ENCODE peak calls at places on chromosome 21, in four cellular contexts. N is PC-3, Z is SK-N-SH, U is HCT116. Q is an unnamed sample.

GRCh38 chr21:32329331-32329730 is 30.7 kb downstream of the MRAP start:
- DNase-seq in N (no peak), Z (no peak), U (no peak), Q (no peak)

GRCh38 chr21:17269760-17270159 is 243.1 kb upstream of the CXADR start:
- DNase-seq in N (no peak), Z (no peak), U (no peak), Q (no peak)

GRCh38 chr21:39097335-39097861 is 85.9 kb downstream of the PSMG1 start:
- DNase-seq in N (no peak), Z (peak; percentile 47), U (no peak), Q (no peak)

GRCh38 chr21:32340863-32341848 is 42.5 kb downstream of the MRAP start:
- DNase-seq in N (no peak), Z (no peak), U (no peak), Q (no peak)

GRCh38 chr21:29585462-29585861 is 286.7 kb downstream of the BACH1 start:
- DNase-seq in N (no peak), Z (no peak), U (no peak), Q (no peak)

GRCh38 chr21:32544697-32545096 is 40.6 kb downstream of the TCP10L start:
- DNase-seq in N (no peak), Z (no peak), U (no peak), Q (no peak)

GRCh38 chr21:32238063-32238462 is 40.8 kb downstream of the MIS18A start:
- DNase-seq in N (no peak), Z (no peak), U (no peak), Q (no peak)

GRCh38 chr21:29638138-29638537 is 301.7 kb downstream of the GRIK1 start:
- DNase-seq in N (no peak), Z (no peak), U (no peak), Q (no peak)

GRCh38 chr21:41168391-41169257 is 664 bp downstream of the BACE2 start:
- DNase-seq in N (peak; percentile 61), Z (peak; percentile 27), U (no peak), Q (peak; percentile 62)

GRCh38 chr21:16169102-16169511 is 439.3 kb downstream of the USP25 start:
- DNase-seq in N (no peak), Z (no peak), U (no peak), Q (no peak)

GRCh38 chr21:40404319-40404906 is 442.5 kb downstream of the DSCAM start:
- DNase-seq in N (no peak), Z (no peak), U (no peak), Q (no peak)

GRCh38 chr21:39121600-39122355 is 61.5 kb downstream of the PSMG1 start:
- DNase-seq in N (peak; percentile 61), Z (no peak), U (no peak), Q (no peak)

DNA sequence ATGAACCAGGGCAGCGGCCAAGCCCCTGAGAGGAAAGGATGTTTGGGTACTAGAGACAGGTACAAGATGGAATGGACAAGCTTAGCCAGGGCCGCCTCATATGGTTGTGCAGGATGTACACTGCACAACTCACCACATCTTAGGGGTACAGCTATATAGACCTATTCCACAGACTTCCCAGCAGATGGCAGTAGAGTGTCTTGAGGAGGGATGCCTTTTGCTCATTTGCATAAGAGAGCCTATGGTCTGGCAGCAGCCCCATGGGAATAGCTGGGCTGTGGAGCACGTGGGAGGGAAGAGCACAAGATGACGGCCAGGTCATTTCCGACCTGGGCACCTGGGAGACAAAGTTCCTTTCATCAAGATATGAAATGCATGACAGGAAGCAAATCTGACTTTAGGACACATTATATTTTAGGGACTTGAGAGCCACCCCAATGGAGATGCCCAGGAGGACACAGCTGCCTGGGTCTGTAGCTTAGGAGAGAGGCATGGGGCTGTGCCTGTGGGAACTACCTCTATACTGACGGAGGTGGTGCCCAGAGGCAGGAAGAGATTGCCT is 215.5 kb downstream of the KCNJ6 start:
- DNase-seq in N (peak; percentile 83), Z (peak; percentile 76), U (peak; percentile 73), Q (peak; percentile 74)
- TF ChIP-seq EZH2phosphoT487 in N (no peak), Z (no peak), U (no peak), Q (no peak)

GRCh38 chr21:25822981-25823380 is 88.2 kb downstream of the GABPA start:
- DNase-seq in N (no peak), Z (no peak), U (no peak), Q (no peak)

GRCh38 chr21:25813917-25814316 is 79.1 kb downstream of the GABPA start:
- DNase-seq in N (no peak), Z (no peak), U (no peak), Q (no peak)

GRCh38 chr21:25818156-25818950 is 83.6 kb downstream of the GABPA start:
- DNase-seq in N (no peak), Z (no peak), U (no peak), Q (peak; percentile 5)
- H3K9ac ChIP-seq in N (no peak overlapping the region), Z (no peak overlapping the region), U (no peak overlapping the region), Q (no peak overlapping the region)

GRCh38 chr21:45643021-45643980 is at the start of gene PCBP3:
- DNase-seq in N (peak; percentile 96), Z (peak; percentile 98), U (peak; percentile 61), Q (peak; percentile 99)

GRCh38 chr21:45642122-45642813 is 1.3 kb upstream of the PCBP3 start:
- DNase-seq in N (no peak), Z (no peak), U (no peak), Q (peak; percentile 66)

GRCh38 chr21:45640888-45641479 is 2.5 kb upstream of the PCBP3 start:
- DNase-seq in N (peak; percentile 33), Z (no peak), U (no peak), Q (peak; percentile 66)

GRCh38 chr21:45641480-45642035 is 2.0 kb upstream of the PCBP3 start:
- DNase-seq in N (no peak), Z (no peak), U (no peak), Q (peak; percentile 48)

DNA sequence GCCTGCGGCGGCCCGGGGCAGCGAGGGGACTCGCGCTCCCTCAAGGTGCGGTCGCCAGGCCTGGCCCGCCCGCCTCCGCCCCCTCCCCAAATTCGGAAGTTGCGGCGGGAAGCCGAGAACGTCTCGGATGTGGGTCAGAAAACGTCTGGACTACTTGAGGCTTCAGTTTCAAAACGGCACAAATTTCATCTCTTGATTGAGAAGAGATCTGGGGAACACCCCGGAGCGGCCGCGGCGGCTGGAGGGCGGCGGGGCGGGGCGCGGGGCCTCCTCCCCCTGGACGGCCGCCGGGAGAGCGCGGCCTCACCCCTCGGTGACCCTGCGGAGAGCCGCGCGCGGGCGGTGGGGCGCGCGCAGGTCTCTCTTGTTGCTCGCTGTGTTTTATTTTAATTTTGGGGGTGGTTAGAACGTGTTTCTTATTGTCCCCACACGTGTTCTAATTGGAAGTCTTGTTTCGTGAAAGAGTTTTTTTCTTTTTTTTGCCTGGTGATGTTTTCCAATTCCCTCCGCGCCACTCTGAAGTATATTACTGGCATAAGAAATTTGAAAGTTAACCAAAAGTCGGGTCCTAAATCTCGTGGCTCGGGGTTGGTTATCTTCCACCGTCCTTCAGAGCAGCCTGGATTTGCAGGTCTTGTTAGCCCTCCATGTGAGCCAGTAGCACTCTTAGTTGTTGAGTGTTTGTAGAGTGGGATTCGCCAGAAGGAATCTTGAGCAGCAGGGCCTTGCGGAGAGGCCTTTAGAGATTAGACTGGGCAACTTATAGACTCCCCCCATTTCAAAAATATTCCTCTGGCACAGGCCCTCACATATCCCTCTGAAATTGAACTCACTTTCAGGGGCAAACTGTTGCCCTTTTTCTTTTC is 749 bp downstream of the PCBP3 start:
- DNase-seq in N (peak; percentile 15), Z (peak; percentile 77), U (no peak), Q (peak; percentile 60)
- H3K27ac ChIP-seq in N (no peak overlapping the region), Z (no peak overlapping the region), U (no peak overlapping the region), Q (no peak overlapping the region)

GRCh38 chr21:44723177-44724131 is 12.1 kb upstream of the TSPEAR start:
- DNase-seq in N (no peak), Z (no peak), U (no peak), Q (peak; percentile 48)
- TF ChIP-seq EZH2phosphoT487 in N (no peak), Z (no peak), U (no peak), Q (peak; percentile 31)

GRCh38 chr21:43021756-43022600 is 47.6 kb downstream of the PKNOX1 start:
- DNase-seq in N (no peak), Z (no peak), U (no peak), Q (no peak)
- H3K9ac ChIP-seq in N (no peak overlapping the region), Z (no peak overlapping the region), U (no peak overlapping the region), Q (no peak overlapping the region)

DNA sequence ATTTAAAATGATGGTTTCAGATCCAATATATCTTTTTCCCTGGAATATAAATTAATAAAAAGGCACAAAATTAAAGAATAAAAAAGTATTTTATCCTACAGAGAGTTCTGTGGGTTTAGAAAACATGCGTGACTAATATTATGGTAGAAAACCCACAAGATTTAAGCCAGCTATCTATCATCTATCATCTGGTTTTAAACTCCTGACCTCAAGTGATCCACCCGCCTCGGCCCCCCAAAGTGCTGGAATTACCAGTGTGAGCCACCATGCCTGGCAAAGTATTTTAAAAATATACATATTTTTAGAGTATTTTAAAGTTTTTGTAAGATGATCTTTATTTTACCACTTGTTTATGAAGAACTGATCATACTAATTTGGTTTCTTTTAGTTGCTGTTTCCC is 79.5 kb downstream of the NRIP1 start:
- DNase-seq in N (no peak), Z (no peak), U (no peak), Q (no peak)
- H3K27ac ChIP-seq in N (no peak overlapping the region), Z (no peak overlapping the region), U (no peak overlapping the region), Q (no peak overlapping the region)

GRCh38 chr21:45060675-45061311 is 13.6 kb upstream of the ADARB1 start:
- DNase-seq in N (no peak), Z (no peak), U (no peak), Q (no peak)
- TF ChIP-seq EZH2phosphoT487 in N (no peak), Z (no peak), U (no peak), Q (no peak)

DNA sequence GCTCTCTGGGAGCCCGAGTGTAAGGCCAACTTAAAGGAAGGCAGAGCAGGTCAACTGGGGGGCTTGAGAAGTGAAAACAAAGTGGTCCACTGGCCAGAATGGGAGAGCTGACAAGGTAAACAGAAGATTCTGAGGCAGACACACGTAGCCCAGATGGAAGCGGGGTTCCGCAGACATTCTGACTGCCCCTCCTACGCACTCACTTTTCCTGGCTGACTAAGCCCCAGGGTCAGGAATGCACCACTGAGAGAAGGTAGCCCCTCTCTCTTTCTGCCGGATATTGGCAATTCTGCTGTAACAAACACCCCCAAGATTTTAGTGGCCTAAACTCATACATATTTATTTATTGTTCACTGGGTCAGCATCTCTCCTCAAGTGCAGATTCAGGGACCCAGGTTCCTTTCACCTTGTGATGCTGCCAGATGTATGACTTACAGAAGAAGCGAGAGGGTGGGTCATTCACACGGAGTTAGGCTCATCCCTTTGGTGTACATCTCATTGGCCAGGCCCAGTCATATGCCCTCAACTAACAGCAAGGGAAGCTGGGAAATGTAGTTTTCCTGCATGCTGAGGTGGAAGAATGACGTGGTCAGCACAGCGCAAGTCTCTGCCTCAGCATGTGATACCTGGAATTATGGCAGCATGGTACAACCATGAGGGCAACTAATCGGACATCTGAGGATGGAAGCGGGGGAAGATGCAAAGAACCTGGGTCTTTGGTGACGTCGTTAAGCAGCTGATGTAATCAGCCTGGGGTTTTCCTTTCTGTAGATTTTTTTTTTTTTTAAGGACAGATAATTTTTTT is 43.5 kb upstream of the MRPS6 start:
- DNase-seq in N (peak; percentile 31), Z (peak; percentile 56), U (peak; percentile 84), Q (peak; percentile 80)
- H3K9ac ChIP-seq in N (no peak overlapping the region), Z (no peak overlapping the region), U (no peak overlapping the region), Q (no peak overlapping the region)

DNA sequence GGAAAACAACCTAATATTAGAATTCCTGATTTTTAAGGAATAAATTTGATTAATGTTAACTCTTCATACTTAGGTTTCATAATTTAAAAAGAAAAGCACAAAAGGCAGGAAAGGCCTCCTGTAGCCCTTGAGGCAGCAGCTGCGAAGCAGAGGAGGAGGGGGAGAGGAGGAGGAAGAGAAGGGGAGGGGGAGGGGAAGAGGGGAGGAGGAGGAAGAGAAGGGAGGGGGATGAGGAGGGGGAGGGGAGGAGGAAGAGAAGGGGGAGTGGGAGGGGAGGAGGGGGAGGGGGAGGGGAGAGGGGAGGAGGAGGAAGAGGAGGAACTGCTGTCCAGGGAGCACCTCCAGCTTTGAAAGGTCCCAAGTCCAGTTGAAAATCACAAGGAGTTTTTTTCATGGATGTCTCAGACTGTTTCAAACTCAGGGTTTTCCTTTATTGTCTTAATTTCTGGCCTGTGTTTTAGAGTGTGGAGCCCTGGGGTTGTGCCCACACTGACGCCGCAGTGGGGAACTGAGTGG is 35.1 kb upstream of the DIP2A start:
- DNase-seq in N (no peak), Z (no peak), U (no peak), Q (peak; percentile 38)
- H3K27ac ChIP-seq in N (no peak overlapping the region), Z (no peak overlapping the region), U (no peak overlapping the region), Q (no peak overlapping the region)

Q was measured in neural progenitor cell.